ENCODE peak calls at places on chromosomes 2 and 18, in nine cellular contexts. V is BJ, A is body of pancreas, K is SJSA1, Z is heart right ventricle, X is colonic mucosa, W is WERI-Rb-1, I is BE2C, S is fibroblast of mammary gland. R is an unnamed sample.

GRCh38 chr18:61551586-61551985 is 218.4 kb downstream of the CDH20 start:
- DNase-seq in A (peak), V (peak), K (peak), X (peak), W (peak), Z (no peak), I (peak), S (peak), R (peak)

GRCh38 chr2:1887915-1888314 is 143.6 kb upstream of the PXDN start:
- DNase-seq in V (no peak), X (no peak), I (no peak), A (no peak), K (no peak), S (no peak), Z (no peak), W (no peak), R (no peak)

GRCh38 chr2:33153008-33153407 is 206.3 kb downstream of the LTBP1 start:
- DNase-seq in A (no peak), K (no peak), V (no peak), W (no peak), I (no peak), Z (no peak), S (peak), X (no peak), R (no peak)

GRCh38 chr2:128438091-128438490 is 119.4 kb upstream of the HS6ST1 start:
- DNase-seq in Z (no peak), S (no peak), K (peak), I (no peak), W (no peak), A (peak), V (no peak), X (no peak), R (no peak)

GRCh38 chr2:132426033-132426432 is 9.4 kb downstream of the GPR39 start:
- DNase-seq in K (no peak), X (no peak), I (no peak), S (no peak), Z (no peak), V (no peak), A (no peak), W (no peak), R (no peak)

GRCh38 chr2:19611491-19612332 is 253.3 kb upstream of the OSR1 start:
- DNase-seq in Z (no peak), V (peak), S (peak), X (no peak), K (no peak), W (no peak), I (no peak), A (no peak), R (peak)

GRCh38 chr2:165952600-165953210 is 871 bp downstream of the TTC21B start:
- DNase-seq in K (no peak), S (peak), Z (no peak), X (no peak), I (no peak), V (peak), A (no peak), W (no peak), R (no peak)

GRCh38 chr2:3464401-3465005 is 54.8 kb downstream of the ADI1 start:
- DNase-seq in A (no peak), X (no peak), V (no peak), W (no peak), K (no peak), I (peak), Z (no peak), S (no peak), R (no peak)

GRCh38 chr2:159379181-159379580 is 92.7 kb upstream of the WDSUB1 start:
- DNase-seq in V (no peak), W (no peak), S (no peak), Z (no peak), K (no peak), A (no peak), I (no peak), X (no peak), R (no peak)

GRCh38 chr2:227079726-227080125 is 84.3 kb downstream of the COL4A4 start:
- DNase-seq in I (no peak), K (no peak), S (no peak), Z (no peak), V (peak), A (no peak), W (no peak), X (no peak), R (no peak)

GRCh38 chr18:36321636-36322407 is 24.3 kb downstream of the FHOD3 start:
- DNase-seq in X (no peak), K (no peak), A (no peak), V (no peak), W (no peak), S (no peak), Z (no peak), I (no peak), R (no peak)

GRCh38 chr2:104406273-104406726 is 447.6 kb upstream of the POU3F3 start:
- DNase-seq in X (no peak), V (no peak), K (no peak), A (peak), Z (no peak), I (peak), S (peak), W (no peak), R (no peak)

GRCh38 chr2:151841025-151841424 is 12.8 kb upstream of the ARL5A start:
- DNase-seq in W (peak), V (no peak), A (no peak), K (no peak), X (no peak), S (no peak), Z (no peak), I (no peak), R (no peak)

GRCh38 chr2:48248251-48248933 is 281.6 kb upstream of the STON1 start:
- DNase-seq in X (no peak), Z (no peak), V (peak), K (peak), S (peak), A (no peak), W (no peak), I (no peak), R (peak)

GRCh38 chr2:97644023-97644717 is 1.7 kb upstream of the COX5B start:
- DNase-seq in A (no peak), I (no peak), Z (no peak), W (no peak), V (no peak), X (no peak), S (no peak), K (no peak), R (no peak)

GRCh38 chr18:57440331-57441101 is 5.3 kb downstream of the ONECUT2 start:
- DNase-seq in W (no peak), V (no peak), I (no peak), S (no peak), Z (no peak), A (no peak), X (no peak), K (no peak), R (no peak)

GRCh38 chr2:181658444-181658843 is 1.5 kb upstream of the CERKL start:
- DNase-seq in W (peak), X (no peak), K (no peak), Z (no peak), S (no peak), I (no peak), A (no peak), V (no peak), R (no peak)

GRCh38 chr18:42087195-42087594 is 132.2 kb downstream of the PIK3C3 start:
- DNase-seq in V (no peak), W (no peak), X (no peak), A (no peak), I (no peak), S (no peak), K (no peak), Z (no peak), R (no peak)

GRCh38 chr2:134716716-134717585 is 1.8 kb downstream of the TMEM163 start:
- DNase-seq in I (no peak), W (no peak), K (no peak), A (no peak), V (no peak), S (no peak), Z (no peak), X (no peak), R (no peak)
- H3K4me3 ChIP-seq in I (no peak), W (no peak), K (no peak), A (peak), V (no peak), S (no peak), Z (no peak), X (no peak), R (no peak)

GRCh38 chr2:169761970-169762292 is 28.3 kb downstream of the KLHL23 start:
- DNase-seq in S (no peak), W (no peak), Z (no peak), A (no peak), V (no peak), K (no peak), I (no peak), X (no peak), R (no peak)
- H3K4me3 ChIP-seq in S (no peak), W (no peak), Z (no peak), A (no peak), V (no peak), K (no peak), I (no peak), X (no peak), R (no peak)

GRCh38 chr18:51391731-51392130 is 194.2 kb upstream of the MEX3C start:
- DNase-seq in I (peak), X (no peak), Z (no peak), S (no peak), K (no peak), W (no peak), V (no peak), A (no peak), R (no peak)
- H3K4me3 ChIP-seq in I (no peak), X (no peak), Z (no peak), S (no peak), K (no peak), W (no peak), V (no peak), A (no peak), R (no peak)

GRCh38 chr2:42141687-42142475 is 27.3 kb upstream of the EML4 start:
- DNase-seq in K (peak), I (peak), Z (peak), S (peak), X (peak), W (no peak), A (peak), V (peak), R (no peak)

GRCh38 chr2:42138163-42139016 is 30.8 kb upstream of the EML4 start:
- DNase-seq in X (no peak), S (peak), V (peak), I (no peak), A (peak), Z (no peak), K (peak), W (no peak), R (peak)

GRCh38 chr2:42139141-42139540 is 30.0 kb upstream of the EML4 start:
- DNase-seq in S (no peak), K (no peak), Z (no peak), V (no peak), A (no peak), W (no peak), X (no peak), I (no peak), R (no peak)

GRCh38 chr2:42140501-42140900 is 28.7 kb upstream of the EML4 start:
- DNase-seq in V (no peak), A (no peak), I (peak), W (no peak), Z (no peak), K (no peak), S (no peak), X (no peak), R (no peak)

GRCh38 chr2:42142476-42143184 is 26.5 kb upstream of the EML4 start:
- DNase-seq in V (no peak), X (no peak), K (no peak), Z (no peak), I (no peak), A (peak), W (no peak), S (peak), R (no peak)
- H3K4me3 ChIP-seq in V (no peak), X (no peak), K (no peak), Z (no peak), I (no peak), A (no peak), W (no peak), S (no peak), R (no peak)

GRCh38 chr2:148486655-148487054 is 157.9 kb upstream of the EPC2 start:
- DNase-seq in A (no peak), W (no peak), I (no peak), S (no peak), K (no peak), V (no peak), Z (no peak), X (no peak), R (no peak)

GRCh38 chr2:148487439-148487838 is 157.1 kb upstream of the EPC2 start:
- DNase-seq in A (no peak), I (no peak), Z (no peak), V (no peak), S (no peak), W (no peak), X (no peak), K (no peak), R (no peak)

GRCh38 chr2:148479388-148479787 is 165.2 kb upstream of the EPC2 start:
- DNase-seq in A (no peak), Z (no peak), I (no peak), K (no peak), S (no peak), W (no peak), V (no peak), X (no peak), R (no peak)

DNA sequence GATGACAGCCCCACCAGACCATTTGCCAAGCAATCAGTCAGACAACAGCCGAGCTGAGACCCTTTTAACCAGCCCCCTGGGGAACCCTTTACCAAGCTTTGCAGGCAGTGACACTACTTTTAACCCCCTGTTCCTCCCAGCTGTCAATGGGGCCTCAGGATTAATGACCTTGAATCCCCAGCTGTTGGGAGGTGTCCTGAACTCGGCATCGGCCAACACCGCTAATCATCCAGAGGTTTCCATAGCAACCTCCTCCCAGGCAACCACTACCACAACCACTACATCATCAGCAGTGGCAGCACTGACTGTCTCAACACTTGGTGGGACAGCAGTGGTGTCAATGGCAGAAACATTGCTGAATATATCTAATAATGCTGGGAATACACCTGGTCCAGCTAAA is 160.9 kb upstream of the EPC2 start:
- DNase-seq in Z (no peak), X (no peak), K (no peak), W (no peak), A (no peak), V (no peak), I (peak), S (peak), R (no peak)
- H3K4me3 ChIP-seq in Z (no peak), X (no peak), K (no peak), W (no peak), A (no peak), V (no peak), I (no peak), S (no peak), R (no peak)

GRCh38 chr2:157439792-157440186 is 4.1 kb downstream of the CYTIP start:
- DNase-seq in K (no peak), A (no peak), X (peak), Z (no peak), V (no peak), I (no peak), S (no peak), W (no peak), R (no peak)
- H3K4me3 ChIP-seq in K (no peak), A (no peak), X (peak), Z (no peak), V (no peak), I (no peak), S (no peak), W (no peak), R (no peak)

GRCh38 chr2:108614043-108614435 is 79.8 kb downstream of the LIMS1 start:
- DNase-seq in A (no peak), V (no peak), I (no peak), Z (no peak), W (no peak), K (no peak), X (no peak), S (no peak), R (no peak)

GRCh38 chr2:108614659-108615058 is 80.4 kb downstream of the LIMS1 start:
- DNase-seq in W (no peak), K (no peak), I (no peak), X (no peak), Z (no peak), V (no peak), A (no peak), S (no peak), R (no peak)

GRCh38 chr2:108615480-108616090 is 81.3 kb downstream of the LIMS1 start:
- DNase-seq in X (no peak), V (no peak), K (no peak), S (no peak), W (no peak), I (no peak), Z (no peak), A (no peak), R (no peak)

GRCh38 chr2:108616731-108617161 is 82.5 kb downstream of the LIMS1 start:
- DNase-seq in A (peak), V (no peak), Z (no peak), K (no peak), S (peak), W (no peak), X (no peak), I (peak), R (no peak)

GRCh38 chr2:108616290-108616689 is 82.0 kb downstream of the LIMS1 start:
- DNase-seq in W (no peak), K (no peak), X (no peak), I (no peak), Z (no peak), A (no peak), S (no peak), V (no peak), R (no peak)
- H3K4me3 ChIP-seq in W (no peak), K (no peak), X (no peak), I (no peak), Z (no peak), A (no peak), S (no peak), V (no peak), R (no peak)

GRCh38 chr2:110114007-110114591 is 1.5 kb downstream of the MALL start:
- DNase-seq in W (no peak), S (no peak), K (no peak), Z (no peak), V (no peak), I (no peak), A (peak), X (peak), R (no peak)
- H3K4me3 ChIP-seq in W (no peak), S (no peak), K (no peak), Z (peak), V (no peak), I (no peak), A (no peak), X (peak), R (no peak)

R was measured in HFF-Myc.